ENCODE peak calls at places on chromosomes 13 and 19, in nine cellular contexts. F, Q, B, P, W, I, H, U and X are unnamed samples.
A peak's percentile ranks its signal among the peaks of the same experiment; 100 is the strongest.

GRCh38 chr13:51726446-51727185 is 77.3 kb downstream of the DHRS12 start:
- DNase-seq in P (peak; percentile 56), Q (peak; percentile 65), U (no peak), I (no peak), H (no peak), F (peak; percentile 92), W (no peak), B (no peak), X (no peak)

GRCh38 chr13:98050041-98050466 is 92.8 kb upstream of the FARP1 start:
- DNase-seq in U (no peak), I (no peak), Q (no peak), W (no peak), B (no peak), F (no peak), H (peak; percentile 29), P (no peak), X (no peak)

GRCh38 chr13:40613192-40613818 is 53.1 kb downstream of the FOXO1 start:
- DNase-seq in H (no peak), U (no peak), P (peak; percentile 67), W (no peak), I (no peak), B (no peak), Q (no peak), F (no peak), X (no peak)

GRCh38 chr13:21849323-21849722 is 178.4 kb downstream of the FGF9 start:
- DNase-seq in P (peak; percentile 34), B (peak; percentile 79), U (no peak), I (no peak), Q (no peak), F (peak; percentile 6), W (no peak), H (peak; percentile 64), X (no peak)

GRCh38 chr19:47111081-47111589 is 2.4 kb downstream of the ZC3H4 start:
- DNase-seq in U (no peak), F (no peak), P (peak; percentile 34), B (no peak), Q (no peak), H (no peak), W (no peak), I (no peak), X (peak; percentile 45)

GRCh38 chr13:59677966-59678814 is 485.5 kb downstream of the DIAPH3 start:
- DNase-seq in B (peak; percentile 78), H (peak; percentile 72), Q (peak; percentile 41), W (no peak), I (peak; percentile 40), U (no peak), F (peak; percentile 82), P (peak; percentile 50), X (peak; percentile 59)

GRCh38 chr13:25727250-25727649 is 324.6 kb downstream of the SHISA2 start:
- DNase-seq in B (no peak), U (no peak), F (no peak), W (no peak), H (peak; percentile 18), P (peak; percentile 85), Q (no peak), I (no peak), X (no peak)

GRCh38 chr19:28881616-28882015 is 331.3 kb downstream of the UQCRFS1 start:
- DNase-seq in F (no peak), B (no peak), Q (no peak), I (no peak), U (no peak), P (no peak), W (no peak), H (no peak), X (no peak)

GRCh38 chr13:30178976-30179375 is 128.4 kb downstream of the KATNAL1 start:
- DNase-seq in U (no peak), W (no peak), P (no peak), F (no peak), Q (no peak), B (no peak), I (no peak), H (no peak), X (no peak)

GRCh38 chr19:12723643-12724426 is at the start of gene TNPO2:
- DNase-seq in F (peak; percentile 70), U (peak; percentile 83), Q (peak; percentile 54), I (peak; percentile 76), P (peak; percentile 61), W (peak; percentile 46), B (peak; percentile 94), H (peak; percentile 69), X (peak; percentile 78)

GRCh38 chr13:95261956-95262355 is 39.3 kb downstream of the ABCC4 start:
- DNase-seq in H (no peak), W (no peak), Q (no peak), I (no peak), F (no peak), U (no peak), B (no peak), P (no peak), X (no peak)

GRCh38 chr13:51786425-51787010 is 17.4 kb downstream of the DHRS12 start:
- DNase-seq in U (no peak), H (no peak), I (no peak), P (no peak), B (no peak), F (peak; percentile 21), Q (no peak), W (no peak), X (no peak)

GRCh38 chr19:2546128-2547032 is 70.5 kb downstream of the GADD45B start:
- DNase-seq in I (peak; percentile 67), B (peak; percentile 81), U (peak; percentile 98), F (peak; percentile 73), H (peak; percentile 80), W (peak; percentile 87), P (peak; percentile 78), Q (peak; percentile 43), X (no peak)

GRCh38 chr19:35755550-35756371 is 1.1 kb downstream of the HSPB6 start:
- DNase-seq in I (no peak), U (peak; percentile 95), B (peak; percentile 23), Q (no peak), W (peak; percentile 87), P (peak; percentile 55), H (peak; percentile 70), F (peak; percentile 91), X (no peak)

GRCh38 chr19:28428644-28429348 is 784.2 kb downstream of the UQCRFS1 start:
- DNase-seq in B (no peak), W (no peak), F (no peak), U (no peak), P (no peak), H (no peak), I (no peak), Q (no peak), X (no peak)

GRCh38 chr19:40217921-40218890 is at the start of gene TTC9B:
- DNase-seq in B (peak; percentile 90), F (peak; percentile 29), U (no peak), W (no peak), P (no peak), Q (no peak), I (peak; percentile 67), H (peak; percentile 67), X (no peak)

GRCh38 chr13:46181799-46182490 is at the start of gene LCP1:
- DNase-seq in Q (no peak), U (no peak), I (no peak), H (peak; percentile 30), W (no peak), B (peak; percentile 16), F (no peak), P (peak; percentile 66), X (peak; percentile 91)

GRCh38 chr19:31670931-31671330 is 321.7 kb upstream of the TSHZ3 start:
- DNase-seq in Q (no peak), F (no peak), U (no peak), B (no peak), I (no peak), P (no peak), H (no peak), W (no peak), X (no peak)

GRCh38 chr13:77892491-77892890 is 26.1 kb downstream of the EDNRB start:
- DNase-seq in U (no peak), Q (no peak), F (no peak), H (no peak), I (no peak), P (no peak), B (no peak), W (no peak), X (no peak)

GRCh38 chr19:33705860-33706259 is 84.1 kb downstream of the CHST8 start:
- DNase-seq in P (no peak), W (no peak), H (no peak), Q (no peak), I (no peak), B (no peak), F (no peak), U (no peak), X (no peak)

GRCh38 chr19:48858984-48859710 is 9.3 kb downstream of the PLEKHA4 start:
- DNase-seq in I (no peak), U (peak; percentile 83), B (peak; percentile 87), Q (no peak), H (no peak), F (no peak), W (no peak), P (peak; percentile 71), X (no peak)

GRCh38 chr13:44125943-44126469 is 246.3 kb downstream of the LACC1 start:
- DNase-seq in U (no peak), P (no peak), H (no peak), B (no peak), I (no peak), W (no peak), Q (no peak), F (no peak), X (no peak)

GRCh38 chr13:90750957-90751356 is 596.5 kb upstream of the MIR17HG start:
- DNase-seq in Q (no peak), I (no peak), P (no peak), H (no peak), F (peak; percentile 26), B (no peak), U (no peak), W (no peak), X (no peak)
- H3K4me3 ChIP-seq in Q (no peak overlapping the region), I (no peak overlapping the region), P (no peak overlapping the region), H (no peak overlapping the region), F (no peak overlapping the region), B (no peak overlapping the region), U (no peak overlapping the region), W (no peak overlapping the region), X (no peak overlapping the region)

GRCh38 chr19:16200776-16201391 is 3.2 kb downstream of the AP1M1 start:
- DNase-seq in P (no peak), W (no peak), I (no peak), Q (no peak), B (no peak), F (no peak), U (no peak), H (no peak), X (no peak)
- H3K4me3 ChIP-seq in P (no peak overlapping the region), W (no peak overlapping the region), I (no peak overlapping the region), Q (no peak overlapping the region), B (no peak overlapping the region), F (no peak overlapping the region), U (no peak overlapping the region), H (no peak overlapping the region), X (no peak overlapping the region)

GRCh38 chr19:42132851-42133528 is 744 bp upstream of the POU2F2 start:
- DNase-seq in B (peak; percentile 94), W (peak; percentile 43), Q (no peak), P (peak; percentile 77), I (peak; percentile 72), F (peak; percentile 40), H (peak; percentile 75), U (peak; percentile 89), X (peak; percentile 88)
- H3K4me3 ChIP-seq in B (peak overlapping the region; percentile 75), W (peak overlapping the region; percentile 32), Q (peak overlapping the region; percentile 59), P (no peak overlapping the region), I (peak overlapping the region; percentile 28), F (peak overlapping the region; percentile 11), H (no peak overlapping the region), U (no peak overlapping the region), X (peak overlapping the region; percentile 40)

DNA sequence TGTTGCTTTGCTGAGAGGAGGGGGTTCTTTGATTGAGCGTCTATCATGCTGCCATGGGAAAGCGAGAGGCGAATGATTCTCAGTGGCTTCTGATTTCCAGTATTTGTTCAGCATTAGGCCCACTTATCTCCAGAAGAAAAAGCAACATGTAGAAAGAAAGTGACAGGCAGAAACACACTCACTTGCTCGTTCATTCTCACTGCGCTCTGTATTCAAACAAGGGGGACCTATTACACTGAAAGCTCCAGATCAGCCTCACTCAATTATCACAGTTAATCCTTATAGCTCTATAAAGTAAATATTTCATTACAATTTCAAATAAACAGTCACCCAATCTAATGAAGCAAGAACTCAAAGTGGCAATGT is 106.8 kb downstream of the DACH1 start:
- DNase-seq in F (no peak), Q (no peak), U (no peak), B (no peak), P (no peak), I (no peak), H (no peak), W (no peak), X (no peak)
- H3K4me3 ChIP-seq in F (no peak overlapping the region), Q (peak overlapping the region; percentile 15), U (no peak overlapping the region), B (peak overlapping the region; percentile 22), P (no peak overlapping the region), I (no peak overlapping the region), H (no peak overlapping the region), W (no peak overlapping the region), X (no peak overlapping the region)